ENCODE peak calls at places on chromosomes 12 and 14, in five cellular contexts. One of them, this sample, is unnamed.

GRCh38 chr14:73246387-73247150 is 9.3 kb downstream of the PAPLN start:
- DNase-seq in heart right ventricle: no peak
- DNase-seq in tibial nerve: no peak
- DNase-seq in dorsolateral prefrontal cortex: no peak
- DNase-seq in coronary artery: no peak
- DNase-seq in this sample: no peak

GRCh38 chr12:77724367-77724957 is 106.2 kb upstream of the NAV3 start:
- DNase-seq in heart right ventricle: no peak
- DNase-seq in tibial nerve: no peak
- DNase-seq in dorsolateral prefrontal cortex: no peak
- DNase-seq in coronary artery: no peak
- DNase-seq in this sample: no peak

GRCh38 chr12:86044396-86044795 is 170.3 kb downstream of the NTS start:
- DNase-seq in heart right ventricle: no peak
- DNase-seq in tibial nerve: no peak
- DNase-seq in dorsolateral prefrontal cortex: no peak
- DNase-seq in coronary artery: no peak
- DNase-seq in this sample: no peak

GRCh38 chr14:54686871-54687749 is 120.2 kb downstream of the SAMD4A start:
- DNase-seq in heart right ventricle: peak; percentile 43
- DNase-seq in tibial nerve: no peak
- DNase-seq in dorsolateral prefrontal cortex: no peak
- DNase-seq in coronary artery: no peak
- DNase-seq in this sample: no peak

GRCh38 chr12:117343296-117343695 is 18.1 kb downstream of the NOS1 start:
- DNase-seq in heart right ventricle: no peak
- DNase-seq in tibial nerve: no peak
- DNase-seq in dorsolateral prefrontal cortex: no peak
- DNase-seq in coronary artery: no peak
- DNase-seq in this sample: no peak

GRCh38 chr12:52568111-52568510 is 5.5 kb downstream of the KRT74 start:
- DNase-seq in heart right ventricle: no peak
- DNase-seq in tibial nerve: no peak
- DNase-seq in dorsolateral prefrontal cortex: no peak
- DNase-seq in coronary artery: no peak
- DNase-seq in this sample: no peak

GRCh38 chr12:101695698-101696097 is 1.7 kb upstream of the CHPT1 start:
- DNase-seq in heart right ventricle: no peak
- DNase-seq in tibial nerve: no peak
- DNase-seq in dorsolateral prefrontal cortex: no peak
- DNase-seq in coronary artery: no peak
- DNase-seq in this sample: no peak

GRCh38 chr14:99716850-99717681 is 33.0 kb downstream of the CYP46A1 start:
- DNase-seq in heart right ventricle: no peak
- DNase-seq in tibial nerve: no peak
- DNase-seq in dorsolateral prefrontal cortex: peak; percentile 14
- DNase-seq in coronary artery: peak; percentile 50
- DNase-seq in this sample: no peak

GRCh38 chr12:102067574-102068258 is 5.9 kb upstream of the WASHC3 start:
- DNase-seq in heart right ventricle: no peak
- DNase-seq in tibial nerve: no peak
- DNase-seq in dorsolateral prefrontal cortex: no peak
- DNase-seq in coronary artery: no peak
- DNase-seq in this sample: no peak

GRCh38 chr14:68986926-68987652 is 8.0 kb upstream of the ACTN1 start:
- DNase-seq in heart right ventricle: no peak
- DNase-seq in tibial nerve: no peak
- DNase-seq in dorsolateral prefrontal cortex: no peak
- DNase-seq in coronary artery: no peak
- DNase-seq in this sample: no peak

GRCh38 chr12:33795536-33795935 is 226.8 kb upstream of the ALG10 start:
- DNase-seq in heart right ventricle: no peak
- DNase-seq in tibial nerve: no peak
- DNase-seq in dorsolateral prefrontal cortex: no peak
- DNase-seq in coronary artery: no peak
- DNase-seq in this sample: no peak

GRCh38 chr12:68245071-68246021 is 8.1 kb downstream of the IL22 start:
- DNase-seq in heart right ventricle: no peak
- DNase-seq in tibial nerve: no peak
- DNase-seq in dorsolateral prefrontal cortex: no peak
- DNase-seq in coronary artery: no peak
- DNase-seq in this sample: no peak

GRCh38 chr14:104639889-104640548 is 35.4 kb upstream of the TMEM179 start:
- DNase-seq in heart right ventricle: peak; percentile 48
- DNase-seq in tibial nerve: no peak
- DNase-seq in dorsolateral prefrontal cortex: peak; percentile 54
- DNase-seq in coronary artery: peak; percentile 53
- DNase-seq in this sample: no peak

GRCh38 chr12:78696267-78696666 is 168.3 kb upstream of the SYT1 start:
- DNase-seq in heart right ventricle: no peak
- DNase-seq in tibial nerve: no peak
- DNase-seq in dorsolateral prefrontal cortex: no peak
- DNase-seq in coronary artery: no peak
- DNase-seq in this sample: no peak

GRCh38 chr12:70719672-70720420 is 82.6 kb upstream of the PTPRB start:
- DNase-seq in heart right ventricle: peak; percentile 42
- DNase-seq in tibial nerve: no peak
- DNase-seq in dorsolateral prefrontal cortex: peak; percentile 52
- DNase-seq in coronary artery: no peak
- DNase-seq in this sample: no peak

GRCh38 chr12:77923882-77924281 is 93.2 kb downstream of the NAV3 start:
- DNase-seq in heart right ventricle: no peak
- DNase-seq in tibial nerve: no peak
- DNase-seq in dorsolateral prefrontal cortex: no peak
- DNase-seq in coronary artery: no peak
- DNase-seq in this sample: no peak

DNA sequence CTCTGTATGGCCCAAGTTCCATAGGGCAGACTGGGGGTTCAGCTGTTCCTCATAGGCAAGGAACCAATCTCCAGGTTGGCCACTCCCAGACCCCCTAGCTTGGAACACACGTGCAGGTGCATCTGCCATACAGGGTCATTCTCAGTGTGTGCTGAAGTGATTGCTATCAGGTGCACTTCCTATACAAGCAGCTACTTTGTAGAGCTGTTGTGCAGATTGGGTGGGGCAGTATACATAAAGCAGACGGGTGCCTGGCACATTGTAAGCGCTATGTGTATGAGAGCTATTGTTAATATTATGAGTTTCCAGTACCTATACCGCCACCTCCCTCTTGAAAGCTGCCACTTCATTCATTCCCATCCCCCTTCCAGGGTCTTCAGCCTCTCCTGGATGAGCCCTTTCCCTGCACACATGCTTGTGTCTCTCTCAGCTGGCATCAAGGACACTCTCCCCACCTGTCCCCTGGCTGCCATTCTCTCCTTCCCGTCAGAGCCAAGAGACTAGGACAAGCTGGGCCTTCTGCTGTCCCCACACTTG is 17.2 kb downstream of the IRF2BPL start:
- DNase-seq in heart right ventricle: no peak
- DNase-seq in tibial nerve: no peak
- DNase-seq in dorsolateral prefrontal cortex: no peak
- DNase-seq in coronary artery: no peak
- DNase-seq in this sample: no peak
- H3K27ac ChIP-seq in heart right ventricle: no peak overlapping the region
- H3K27ac ChIP-seq in tibial nerve: no peak overlapping the region
- H3K27ac ChIP-seq in dorsolateral prefrontal cortex: no peak overlapping the region
- H3K27ac ChIP-seq in coronary artery: no peak overlapping the region
- H3K27ac ChIP-seq in this sample: no peak overlapping the region

GRCh38 chr12:121131941-121132341 is 735 bp upstream of the P2RX7 start:
- DNase-seq in heart right ventricle: no peak
- DNase-seq in tibial nerve: no peak
- DNase-seq in dorsolateral prefrontal cortex: no peak
- DNase-seq in coronary artery: no peak
- DNase-seq in this sample: no peak

GRCh38 chr12:121135320-121135719 is 2.6 kb downstream of the P2RX7 start:
- DNase-seq in heart right ventricle: no peak
- DNase-seq in tibial nerve: no peak
- DNase-seq in dorsolateral prefrontal cortex: no peak
- DNase-seq in coronary artery: no peak
- DNase-seq in this sample: no peak

GRCh38 chr12:121132601-121133481 is at the start of gene P2RX7:
- DNase-seq in heart right ventricle: peak; percentile 73
- DNase-seq in tibial nerve: peak; percentile 64
- DNase-seq in dorsolateral prefrontal cortex: peak; percentile 98
- DNase-seq in coronary artery: peak; percentile 76
- DNase-seq in this sample: peak; percentile 9

GRCh38 chr12:121130866-121131373 is 1.8 kb upstream of the P2RX7 start:
- DNase-seq in heart right ventricle: no peak
- DNase-seq in tibial nerve: no peak
- DNase-seq in dorsolateral prefrontal cortex: no peak
- DNase-seq in coronary artery: no peak
- DNase-seq in this sample: no peak

GRCh38 chr12:121133838-121134237 is 1.2 kb downstream of the P2RX7 start:
- DNase-seq in heart right ventricle: no peak
- DNase-seq in tibial nerve: no peak
- DNase-seq in dorsolateral prefrontal cortex: no peak
- DNase-seq in coronary artery: no peak
- DNase-seq in this sample: no peak
- H3K4me3 ChIP-seq in heart right ventricle: peak overlapping the region; percentile 54
- H3K4me3 ChIP-seq in tibial nerve: peak overlapping the region; percentile 56
- H3K4me3 ChIP-seq in dorsolateral prefrontal cortex: peak overlapping the region; percentile 71
- H3K4me3 ChIP-seq in coronary artery: peak overlapping the region; percentile 86
- H3K4me3 ChIP-seq in this sample: no peak overlapping the region

DNA sequence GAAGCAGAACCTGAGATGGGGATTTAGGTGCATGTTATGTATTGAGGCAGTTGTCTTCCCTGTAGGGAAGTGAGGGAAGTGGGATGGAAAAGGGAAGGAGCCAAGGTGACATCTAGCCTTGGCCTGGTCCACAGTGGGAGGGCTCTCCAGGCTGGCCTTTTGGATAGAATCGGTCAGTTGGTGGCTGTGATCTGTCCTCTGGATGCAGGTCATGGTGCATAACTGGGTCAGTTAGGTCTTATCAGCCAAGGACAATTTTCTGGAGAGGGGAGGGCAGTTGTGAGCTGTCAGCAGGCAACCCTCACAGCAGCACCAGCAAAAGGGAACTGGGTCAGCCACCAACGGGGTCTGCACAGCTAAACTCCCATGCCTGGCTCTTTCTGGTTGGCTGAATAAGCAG is 9.6 kb downstream of the SERPINA12 start:
- DNase-seq in heart right ventricle: no peak
- DNase-seq in tibial nerve: no peak
- DNase-seq in dorsolateral prefrontal cortex: no peak
- DNase-seq in coronary artery: no peak
- DNase-seq in this sample: no peak
- H3K27ac ChIP-seq in heart right ventricle: no peak overlapping the region
- H3K27ac ChIP-seq in tibial nerve: no peak overlapping the region
- H3K27ac ChIP-seq in dorsolateral prefrontal cortex: no peak overlapping the region
- H3K27ac ChIP-seq in coronary artery: no peak overlapping the region
- H3K27ac ChIP-seq in this sample: no peak overlapping the region

DNA sequence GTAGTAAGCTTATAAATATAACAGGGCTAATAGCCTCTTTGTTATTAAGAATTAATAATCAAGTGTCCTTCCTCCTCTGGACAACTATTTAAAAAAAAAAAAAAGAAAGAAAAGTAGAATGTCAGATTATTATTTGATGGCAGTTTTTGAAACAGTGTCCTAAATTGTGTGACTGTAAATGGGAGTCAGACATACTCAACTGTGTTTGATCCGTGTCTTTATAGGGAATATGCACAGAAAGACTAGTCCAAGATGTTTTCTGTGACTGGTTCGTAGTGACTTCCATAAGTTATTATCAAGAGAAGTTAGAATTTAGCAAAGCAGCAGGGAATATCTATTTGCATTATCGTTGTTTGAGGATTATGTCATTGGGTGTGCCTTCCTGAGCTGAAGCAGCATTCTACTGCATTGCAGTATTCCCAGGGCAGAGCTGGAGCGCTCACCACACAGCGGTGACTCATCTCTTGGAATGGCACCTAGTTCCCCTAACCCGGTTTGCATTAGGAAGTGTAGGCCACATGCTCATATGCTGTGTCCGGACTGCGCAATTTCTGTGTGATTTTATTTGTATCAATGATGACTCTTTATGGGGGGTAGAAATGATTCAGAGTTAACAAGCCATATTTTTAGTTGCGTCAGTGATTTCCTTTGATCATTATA is 7.9 kb downstream of the DYNC1H1 start:
- DNase-seq in heart right ventricle: peak; percentile 89
- DNase-seq in tibial nerve: peak; percentile 62
- DNase-seq in dorsolateral prefrontal cortex: peak; percentile 80
- DNase-seq in coronary artery: peak; percentile 90
- DNase-seq in this sample: no peak
- H3K4me3 ChIP-seq in heart right ventricle: peak overlapping the region; percentile 10
- H3K4me3 ChIP-seq in tibial nerve: no peak overlapping the region
- H3K4me3 ChIP-seq in dorsolateral prefrontal cortex: peak overlapping the region; percentile 28
- H3K4me3 ChIP-seq in coronary artery: peak overlapping the region; percentile 43
- H3K4me3 ChIP-seq in this sample: no peak overlapping the region

This sample was measured in effector memory CD4-positive, alpha-beta T cell.